ENCODE peak calls at places on chromosomes 7 and 10, in five cellular contexts. B is thoracic aorta, A is HCT116, L is neural progenitor cell, W is psoas muscle. H is an unnamed sample. For H3K27me3 and H3K4me1, the result is how much of the 10 kb centered on the place peaks cover.

GRCh38 chr7:16130127-16131110 is 290.9 kb downstream of the CRPPA start:
- DNase-seq in A (no peak), L (no peak), B (no peak), W (no peak), H (peak)

GRCh38 chr7:49001610-49002033 is 77.3 kb downstream of the CDC14C start:
- DNase-seq in W (no peak), B (no peak), L (peak), A (no peak), H (peak)

GRCh38 chr7:137992738-137993394 is 9.0 kb downstream of the CREB3L2 start:
- DNase-seq in A (no peak), L (no peak), W (peak), B (no peak), H (no peak)

GRCh38 chr7:92289321-92289720 is 43.5 kb downstream of the ANKIB1 start:
- DNase-seq in W (no peak), L (no peak), B (no peak), A (no peak), H (no peak)

GRCh38 chr7:124840435-124840834 is 74.8 kb upstream of the GPR37 start:
- DNase-seq in A (no peak), W (no peak), L (no peak), B (no peak), H (peak)

GRCh38 chr10:27720529-27720928 is 25.1 kb downstream of the MKX start:
- DNase-seq in A (no peak), W (no peak), L (no peak), B (no peak), H (no peak)

GRCh38 chr7:108290344-108291134 is 160.4 kb upstream of the LAMB4 start:
- DNase-seq in A (no peak), L (peak), W (no peak), B (no peak), H (no peak)

GRCh38 chr7:1388936-1389335 is 70.3 kb downstream of the MICALL2 start:
- DNase-seq in A (no peak), L (no peak), W (no peak), B (no peak), H (no peak)

GRCh38 chr10:110634527-110635209 is 9.5 kb upstream of the RBM20 start:
- DNase-seq in W (peak), A (no peak), B (no peak), L (no peak), H (no peak)

GRCh38 chr7:157021893-157022680 is 11.6 kb upstream of the MNX1 start:
- DNase-seq in B (no peak), A (no peak), W (no peak), L (peak), H (no peak)

GRCh38 chr7:157021071-157021891 is 10.8 kb upstream of the MNX1 start:
- DNase-seq in B (no peak), W (no peak), L (peak), A (no peak), H (no peak)

GRCh38 chr7:157023589-157023905 is 13.1 kb upstream of the MNX1 start:
- DNase-seq in B (no peak), L (no peak), W (no peak), A (no peak), H (no peak)

GRCh38 chr7:157024716-157025115 is 14.3 kb upstream of the MNX1 start:
- DNase-seq in L (no peak), B (no peak), W (no peak), A (no peak), H (no peak)

DNA sequence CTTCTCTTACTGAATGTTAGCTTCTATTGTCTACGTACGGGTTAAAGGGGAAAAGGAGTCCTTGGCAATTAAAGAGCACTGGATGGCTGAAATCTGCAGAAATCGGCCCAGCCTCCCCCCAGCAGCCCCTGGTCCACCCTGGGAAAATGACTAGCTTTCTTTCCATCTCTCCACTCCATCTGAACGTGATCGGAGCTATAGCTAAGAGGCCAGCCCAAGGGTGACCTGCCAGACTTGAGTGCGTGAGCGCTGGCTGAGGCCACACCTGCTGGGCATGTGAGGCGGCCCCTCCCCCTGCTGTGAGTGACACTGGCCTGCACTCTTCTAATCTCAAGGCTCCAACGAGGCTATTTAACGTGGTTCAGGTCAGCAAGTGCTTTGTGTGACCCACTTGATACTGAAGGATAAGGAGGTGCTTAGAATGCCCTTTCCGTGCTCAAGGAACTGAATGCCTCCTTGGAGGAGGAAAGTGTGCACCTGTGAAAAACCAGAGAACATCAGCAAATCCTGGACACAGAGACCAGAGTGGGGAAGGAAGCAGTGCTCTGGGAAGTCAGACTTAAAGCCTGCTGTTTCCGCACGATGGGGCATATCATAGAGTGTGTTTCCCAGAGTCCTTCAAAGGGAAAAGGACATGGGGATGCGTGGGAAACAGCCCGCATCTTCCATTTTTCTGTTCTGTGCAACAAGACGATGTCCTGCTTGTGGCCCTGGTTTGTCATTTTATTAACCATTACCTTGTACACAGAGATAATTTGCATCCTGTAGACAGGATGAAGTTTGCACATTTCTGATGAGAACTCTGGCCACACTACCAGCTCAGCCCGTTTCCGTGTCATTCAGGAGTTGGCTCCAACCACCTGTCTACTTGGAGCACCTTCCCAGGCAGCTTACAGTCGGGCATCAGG is 12.5 kb upstream of the MNX1 start:
- DNase-seq in L (peak), W (no peak), B (no peak), A (no peak), H (no peak)
- H3K27me3 ChIP-seq in L (half or more), W (half or more), B (under half), A (under half), H (half or more)

DNA sequence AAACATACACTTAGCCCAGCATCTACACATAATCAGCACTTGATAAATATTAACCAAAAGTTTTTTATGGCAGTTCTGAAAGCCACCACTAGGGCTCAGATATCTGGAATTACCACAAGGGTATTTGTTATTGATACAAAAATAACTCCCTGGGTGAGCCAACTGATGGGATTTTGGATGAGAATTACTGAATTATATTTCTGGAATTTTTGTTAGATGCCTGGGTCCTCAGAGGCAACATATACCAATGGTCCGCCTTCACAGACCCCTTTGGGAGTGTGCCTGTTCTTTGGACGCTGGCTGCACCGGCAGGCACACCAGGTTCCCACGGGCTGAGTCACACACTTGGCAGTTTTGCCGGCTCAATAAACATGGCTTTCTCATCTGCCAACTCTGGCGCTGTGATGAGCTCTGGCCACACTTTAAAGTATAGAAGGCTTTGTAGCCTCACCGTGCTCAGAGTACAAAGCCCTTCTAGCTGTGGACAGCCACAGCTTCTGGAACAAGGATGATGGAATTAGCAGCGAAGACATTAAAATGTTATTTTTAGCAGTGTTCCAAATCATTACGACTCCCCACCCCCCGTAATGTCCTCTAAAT is 24.5 kb upstream of the EEPD1 start:
- DNase-seq in A (peak), B (peak), L (no peak), W (peak), H (peak)
- TF ChIP-seq CTCF in A (peak), B (peak), L (peak), W (peak), H (peak)

GRCh38 chr7:6161463-6162330 is 110.7 kb downstream of the CYTH3 start:
- DNase-seq in L (no peak), B (no peak), W (no peak), A (no peak), H (no peak)
- H3K4me1 ChIP-seq in L (under half), B (under half), W (under half), A (under half), H (under half)

GRCh38 chr10:100661546-100661945 is 83.8 kb upstream of the PAX2 start:
- DNase-seq in L (no peak), B (no peak), W (no peak), A (no peak), H (no peak)
- H3K27me3 ChIP-seq in L (half or more), B (under half), W (half or more), A (under half), H (half or more)

GRCh38 chr7:87784424-87784823 is 91.7 kb downstream of the SLC25A40 start:
- DNase-seq in A (no peak), L (no peak), W (no peak), B (no peak), H (peak)
- TF ChIP-seq CTCF in A (no peak), L (no peak), W (no peak), B (no peak), H (no peak)

GRCh38 chr10:79182763-79183467 is 114.1 kb downstream of the ZMIZ1 start:
- DNase-seq in B (no peak), A (no peak), L (no peak), W (no peak), H (no peak)
- H3K4me1 ChIP-seq in B (under half), A (half or more), L (half or more), W (under half), H (half or more)

DNA sequence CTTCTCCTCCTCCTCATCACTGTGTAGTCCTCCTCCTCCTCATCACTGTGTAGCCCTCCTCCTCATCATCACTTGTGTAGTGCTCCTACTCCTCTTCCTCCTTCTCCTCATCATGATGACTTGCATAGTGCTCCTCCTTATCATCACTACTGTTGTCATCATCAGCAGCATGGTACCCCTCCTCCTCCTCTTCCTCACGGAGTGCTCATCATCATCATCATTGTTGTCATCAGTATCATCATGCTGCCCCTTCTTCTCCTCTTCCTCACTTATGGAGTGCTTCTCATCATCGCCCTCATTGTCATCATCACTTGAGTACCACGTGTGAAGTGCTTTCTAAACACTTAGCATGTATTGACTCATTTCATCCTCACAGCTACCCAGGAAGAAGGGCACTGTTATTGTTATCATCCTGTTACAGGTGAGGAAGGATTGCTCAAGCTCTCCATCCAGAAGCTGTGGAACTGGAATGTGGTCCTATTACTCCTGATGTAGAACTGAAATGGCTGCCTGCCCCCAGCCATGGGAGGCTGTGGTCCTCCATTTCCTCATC is 122.8 kb upstream of the SHH start:
- DNase-seq in A (no peak), B (no peak), L (no peak), W (no peak), H (no peak)
- H3K27me3 ChIP-seq in A (under half), B (under half), L (under half), W (under half), H (under half)

DNA sequence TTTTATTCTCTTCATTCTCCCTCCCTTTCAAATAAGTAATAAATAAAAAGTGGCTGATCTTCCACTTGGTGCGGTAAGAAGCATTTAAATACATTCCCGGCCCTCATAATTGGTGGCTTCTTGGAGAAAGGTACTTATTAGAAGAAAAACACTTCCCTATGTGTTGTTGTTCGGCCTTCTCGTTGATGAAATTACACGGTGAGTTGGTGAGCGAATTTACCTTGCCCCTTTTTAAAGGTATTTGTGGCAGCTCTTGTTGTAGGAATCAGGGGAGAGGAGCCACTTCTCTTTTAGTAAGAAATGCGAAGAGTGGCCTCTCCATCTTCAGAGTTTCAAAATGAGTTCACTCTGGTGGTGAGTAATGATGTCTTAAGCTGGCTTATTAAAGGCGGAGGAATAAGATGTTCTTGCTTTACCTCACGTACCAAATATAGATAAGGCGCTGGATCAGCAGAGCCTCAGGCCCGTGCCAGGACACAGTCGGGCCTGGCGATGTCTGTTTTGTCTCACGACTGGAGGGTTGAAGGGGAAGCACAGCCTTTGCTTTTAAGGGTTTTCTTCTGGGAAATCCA is 135.9 kb downstream of the CUX1 start:
- DNase-seq in W (peak), A (peak), B (no peak), L (no peak), H (peak)
- TF ChIP-seq CTCF in W (no peak), A (no peak), B (no peak), L (no peak), H (peak)